ENCODE peak calls at places on chromosomes 16 and 17, in six cellular contexts. L is brain microvascular endothelial cell; W is coronary artery; G is CD8-positive, alpha-beta memory T cell; U is IMR-90; K is endothelial cell of umbilical vein. A is an unnamed sample.
A peak's percentile ranks its signal among the peaks of the same experiment; 100 is the strongest.

GRCh38 chr16:775236-775796 is 12.9 kb downstream of the RPUSD1 start:
- DNase-seq in L (no peak), K (no peak), G (no peak), U (no peak), W (no peak), A (no peak)

GRCh38 chr17:43909537-43910231 is 2.3 kb upstream of the MPP2 start:
- DNase-seq in U (no peak), K (no peak), L (no peak), W (no peak), G (no peak), A (no peak)

GRCh38 chr17:71764507-71764906 is 356.3 kb upstream of the SOX9 start:
- DNase-seq in U (no peak), G (no peak), K (no peak), L (peak; percentile 15), W (no peak), A (peak; percentile 6)

GRCh38 chr16:7443108-7443507 is 110.5 kb downstream of the RBFOX1 start:
- DNase-seq in W (no peak), K (no peak), L (no peak), U (no peak), G (no peak), A (no peak)

GRCh38 chr17:13182450-13182849 is 164.6 kb upstream of the ELAC2 start:
- DNase-seq in K (no peak), U (no peak), G (no peak), L (no peak), W (no peak), A (no peak)

GRCh38 chr16:86002178-86002577 is 103.2 kb downstream of the IRF8 start:
- DNase-seq in W (peak; percentile 5), K (no peak), G (no peak), L (no peak), U (no peak), A (no peak)

GRCh38 chr16:27721548-27722265 is 171.8 kb downstream of the KATNIP start:
- DNase-seq in L (peak; percentile 41), K (no peak), G (no peak), W (peak; percentile 85), U (peak; percentile 78), A (peak; percentile 81)

GRCh38 chr16:10678655-10679054 is 16.1 kb downstream of the TEKT5 start:
- DNase-seq in K (no peak), W (no peak), G (no peak), L (no peak), U (no peak), A (no peak)

GRCh38 chr16:72783716-72784320 is 264.1 kb downstream of the ZFHX3 start:
- DNase-seq in W (no peak), K (no peak), L (peak; percentile 70), G (no peak), U (peak; percentile 68), A (peak; percentile 52)

GRCh38 chr16:31110106-31111034 is 2.2 kb downstream of the BCKDK start:
- DNase-seq in U (no peak), W (no peak), G (no peak), K (no peak), L (no peak), A (no peak)

GRCh38 chr16:87202346-87202745 is 114.8 kb downstream of the C16orf95 start:
- DNase-seq in G (no peak), U (peak; percentile 30), W (no peak), L (peak; percentile 35), K (no peak), A (peak; percentile 70)

GRCh38 chr17:28342313-28342712 is 6.8 kb downstream of the TNFAIP1 start:
- DNase-seq in G (no peak), L (no peak), W (no peak), K (no peak), U (no peak), A (no peak)

GRCh38 chr17:28341516-28341915 is 6.0 kb downstream of the TNFAIP1 start:
- DNase-seq in G (no peak), K (no peak), U (no peak), W (no peak), L (no peak), A (no peak)

GRCh38 chr17:28338056-28338768 is 2.7 kb downstream of the TNFAIP1 start:
- DNase-seq in W (no peak), G (no peak), U (peak; percentile 86), L (peak; percentile 38), K (peak; percentile 83), A (peak; percentile 31)

GRCh38 chr17:28339431-28339830 is 3.9 kb downstream of the TNFAIP1 start:
- DNase-seq in U (no peak), W (no peak), K (no peak), L (no peak), G (no peak), A (no peak)

DNA sequence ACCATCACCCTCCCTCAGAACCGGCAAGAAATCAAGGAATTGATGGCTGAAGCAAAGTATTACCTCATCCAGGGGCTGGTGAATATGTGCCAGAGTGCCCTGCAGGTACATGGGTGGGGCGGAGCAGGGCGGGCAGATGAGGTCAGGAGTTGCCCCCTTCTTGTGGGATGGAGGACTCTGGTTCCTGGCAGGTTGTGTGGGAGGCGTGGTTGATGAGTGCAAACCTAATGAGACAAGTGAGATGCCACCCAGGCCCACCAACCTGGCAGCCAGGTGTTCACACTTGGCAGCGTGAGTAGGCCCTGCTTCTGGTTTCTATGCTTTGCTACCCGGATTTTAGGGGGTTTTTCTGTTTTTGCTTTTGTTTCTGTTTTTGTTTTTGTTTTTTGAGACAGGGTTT is 4.8 kb downstream of the TNFAIP1 start:
- DNase-seq in L (no peak), K (no peak), G (no peak), U (no peak), W (no peak), A (no peak)
- H3K27ac ChIP-seq in L (no peak overlapping the region), K (no peak overlapping the region), G (no peak overlapping the region), U (no peak overlapping the region), W (no peak overlapping the region), A (no peak overlapping the region)

DNA sequence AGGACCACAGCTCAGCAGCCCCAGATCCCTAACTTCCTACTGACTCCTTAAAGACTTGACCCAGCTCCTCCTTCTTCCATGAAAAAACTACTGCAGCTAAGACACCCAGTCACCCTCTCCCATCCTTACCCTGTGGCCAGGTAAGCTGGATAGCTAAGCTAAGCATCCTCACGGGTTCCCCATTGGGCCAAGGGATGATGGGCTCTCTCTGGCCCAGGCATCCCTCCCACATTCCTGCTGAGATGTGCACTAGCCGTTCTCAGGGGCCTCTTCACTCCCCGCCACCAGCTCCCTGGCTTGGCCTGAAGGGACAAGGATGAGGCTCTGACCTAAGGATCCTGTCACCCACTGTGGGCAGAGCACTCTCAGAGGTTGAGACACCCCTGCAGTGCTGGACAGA is 8.5 kb downstream of the SLC12A4 start:
- DNase-seq in U (no peak), G (no peak), K (no peak), L (no peak), W (no peak), A (peak; percentile 39)
- H3K27ac ChIP-seq in U (peak overlapping the region; percentile 83), G (no peak overlapping the region), K (no peak overlapping the region), L (peak overlapping the region; percentile 20), W (peak overlapping the region; percentile 11), A (peak overlapping the region; percentile 64)

GRCh38 chr17:42407289-42407836 is 15.7 kb downstream of the CAVIN1 start:
- DNase-seq in W (peak; percentile 90), L (no peak), K (peak; percentile 98), G (peak; percentile 34), U (peak; percentile 39), A (peak; percentile 80)

GRCh38 chr17:42404326-42405055 is 16.2 kb upstream of the STAT3 start:
- DNase-seq in L (no peak), K (no peak), U (no peak), G (no peak), W (no peak), A (no peak)

GRCh38 chr17:42406602-42407288 is 16.3 kb downstream of the CAVIN1 start:
- DNase-seq in U (no peak), W (no peak), K (peak; percentile 56), L (no peak), G (no peak), A (peak; percentile 40)

GRCh38 chr17:42405076-42405475 is 16.8 kb upstream of the STAT3 start:
- DNase-seq in U (no peak), G (no peak), W (no peak), L (no peak), K (no peak), A (no peak)

DNA sequence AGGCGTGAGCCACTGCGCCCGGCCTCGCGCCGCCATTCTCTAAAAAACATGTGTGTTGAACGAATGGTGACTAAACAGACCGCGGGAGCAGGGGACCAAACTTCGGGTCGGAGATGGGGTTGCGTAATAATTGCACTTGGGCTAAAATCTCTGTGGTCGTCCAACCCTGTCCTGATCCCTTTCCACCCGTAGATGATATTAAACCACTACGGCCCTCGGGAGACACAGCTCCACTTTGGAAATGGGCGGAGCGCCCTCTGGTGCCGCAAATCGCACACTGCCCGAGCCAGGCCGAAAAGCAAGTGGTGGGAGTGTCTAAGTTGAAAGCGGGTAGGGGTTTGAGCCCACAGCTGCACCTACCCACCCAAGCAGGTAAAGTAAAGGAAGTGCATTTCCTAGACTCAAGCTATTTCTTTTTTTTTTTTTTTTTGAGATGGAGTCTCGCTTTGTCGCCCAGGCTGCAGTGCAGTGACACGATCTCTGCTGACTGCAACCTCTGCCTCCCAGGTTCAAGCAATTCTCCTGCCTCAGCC is 17.0 kb downstream of the CAVIN1 start:
- DNase-seq in G (peak; percentile 74), L (peak; percentile 45), W (peak; percentile 88), U (peak; percentile 59), K (peak; percentile 80), A (peak; percentile 89)
- H3K27ac ChIP-seq in G (no peak overlapping the region), L (no peak overlapping the region), W (peak overlapping the region; percentile 81), U (peak overlapping the region; percentile 1), K (no peak overlapping the region), A (peak overlapping the region; percentile 87)

GRCh38 chr17:19415806-19416775 is 5.1 kb downstream of the RNF112 start:
- DNase-seq in L (no peak), K (no peak), G (no peak), U (no peak), W (no peak), A (no peak)

GRCh38 chr17:19415311-19415710 is 4.3 kb downstream of the RNF112 start:
- DNase-seq in G (no peak), W (no peak), U (no peak), K (no peak), L (no peak), A (no peak)

GRCh38 chr17:19413725-19414124 is 2.7 kb downstream of the RNF112 start:
- DNase-seq in L (no peak), G (no peak), U (no peak), K (no peak), W (no peak), A (no peak)

GRCh38 chr17:19412984-19413383 is 2.0 kb downstream of the RNF112 start:
- DNase-seq in G (no peak), U (no peak), L (no peak), K (no peak), W (no peak), A (no peak)

DNA sequence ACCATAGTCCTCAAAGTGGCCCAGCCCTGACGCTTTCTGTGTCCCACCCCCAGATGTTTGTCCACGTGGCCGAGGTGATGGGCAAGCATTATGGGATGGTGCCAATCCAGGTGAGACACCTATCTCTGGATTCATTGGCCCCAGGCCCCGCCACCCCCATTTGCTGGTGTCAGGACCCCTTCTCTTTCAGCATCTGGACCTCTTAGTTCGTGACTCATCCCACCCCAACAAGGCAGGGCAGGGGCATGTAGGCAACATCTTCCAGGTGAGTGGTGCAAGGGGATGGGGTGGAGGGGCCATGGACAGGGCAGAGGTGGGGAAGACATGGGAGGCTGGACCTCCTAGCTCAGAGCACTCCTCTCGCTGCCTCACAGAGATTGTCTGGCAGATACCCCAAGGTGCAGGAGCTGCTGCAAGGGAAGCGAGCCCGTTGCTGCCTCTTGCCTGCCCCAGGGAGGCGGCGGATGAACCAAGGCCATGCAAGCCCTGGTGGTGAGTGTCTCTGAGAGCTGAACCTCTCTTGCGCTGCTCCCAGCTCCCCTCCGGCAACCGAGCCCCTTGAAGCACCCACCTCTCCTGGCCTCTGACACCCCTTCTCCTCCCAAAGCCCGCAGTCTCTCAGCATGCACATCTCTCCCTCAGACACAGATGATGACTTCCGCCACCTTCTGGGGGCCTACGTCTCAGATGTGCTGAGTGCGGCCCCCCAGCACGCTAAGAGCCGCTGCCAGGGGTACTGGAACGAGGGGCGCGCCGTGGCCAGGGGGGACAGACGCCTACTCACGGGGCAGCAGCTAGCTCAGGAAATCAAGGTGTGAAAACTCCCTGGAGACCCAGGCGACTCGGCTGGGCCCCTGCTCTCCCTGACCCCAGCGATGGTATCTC is 3.6 kb downstream of the RNF112 start:
- DNase-seq in L (no peak), W (no peak), K (no peak), U (no peak), G (no peak), A (no peak)
- H3K27ac ChIP-seq in L (no peak overlapping the region), W (no peak overlapping the region), K (no peak overlapping the region), U (no peak overlapping the region), G (no peak overlapping the region), A (no peak overlapping the region)

A was measured in GM23248.